ENCODE peak calls at places on chromosomes 5 and 9, in ten cellular contexts. L is transverse colon, E is H1, Q is GM23338, U is upper lobe of left lung, O is HCT116, W is Panc1, V is spleen, H is stomach, R is suprapubic skin. K is an unnamed sample.

GRCh38 chr5:94745786-94746730 is 127.6 kb downstream of the SLF1 start:
- DNase-seq in W (no peak), V (no peak), E (no peak), Q (no peak), H (no peak), O (no peak), R (no peak), U (no peak), L (no peak), K (no peak)

GRCh38 chr5:39424751-39425524 is at the start of gene DAB2:
- DNase-seq in W (no peak), L (peak), O (peak), R (peak), V (peak), U (peak), H (peak), Q (peak), E (peak), K (peak)

GRCh38 chr9:131732636-131733340 is 7.1 kb downstream of the RAPGEF1 start:
- DNase-seq in H (no peak), O (no peak), V (no peak), Q (peak), W (no peak), L (no peak), E (no peak), R (no peak), U (no peak), K (no peak)

GRCh38 chr5:154298060-154298459 is 107.5 kb downstream of the GALNT10 start:
- DNase-seq in W (no peak), E (no peak), Q (no peak), L (no peak), H (no peak), U (no peak), O (no peak), R (no peak), V (no peak), K (no peak)

GRCh38 chr5:178304761-178305645 is 72.4 kb upstream of the PHYKPL start:
- DNase-seq in R (peak), L (no peak), E (no peak), H (no peak), W (no peak), O (no peak), U (no peak), Q (no peak), V (peak), K (peak)

GRCh38 chr9:31470051-31470450 is 914.4 kb upstream of the ACO1 start:
- DNase-seq in O (no peak), E (no peak), V (no peak), L (no peak), R (no peak), H (no peak), U (no peak), W (no peak), Q (peak), K (no peak)

GRCh38 chr5:62376064-62376463 is 27.6 kb downstream of the DIMT1 start:
- DNase-seq in U (no peak), W (peak), V (no peak), R (no peak), L (no peak), Q (no peak), E (no peak), H (no peak), O (peak), K (no peak)

GRCh38 chr5:51476456-51476855 is 93.2 kb downstream of the ISL1 start:
- DNase-seq in U (no peak), R (no peak), Q (no peak), W (no peak), L (no peak), V (no peak), H (no peak), E (no peak), O (no peak), K (no peak)

GRCh38 chr5:165525268-165525667 is 2019.8 kb downstream of the MAT2B start:
- DNase-seq in V (no peak), Q (no peak), R (no peak), L (no peak), E (no peak), U (no peak), O (no peak), W (no peak), H (no peak), K (no peak)

GRCh38 chr5:80960531-80961375 is 590 bp downstream of the RASGRF2 start:
- DNase-seq in U (peak), O (no peak), E (peak), H (no peak), Q (peak), V (peak), W (no peak), L (peak), R (no peak), K (no peak)

GRCh38 chr9:134364391-134365114 is 38.3 kb downstream of the RXRA start:
- DNase-seq in W (no peak), E (no peak), O (no peak), V (no peak), R (no peak), L (no peak), H (no peak), Q (no peak), U (no peak), K (no peak)

GRCh38 chr5:68071731-68072130 is 143.8 kb upstream of the PIK3R1 start:
- DNase-seq in V (no peak), H (no peak), E (no peak), Q (no peak), L (no peak), W (no peak), U (no peak), R (no peak), O (no peak), K (no peak)

GRCh38 chr5:64165500-64166200 is at the start of gene RNF180:
- DNase-seq in U (peak), R (peak), W (no peak), E (peak), H (peak), Q (peak), O (no peak), V (peak), L (peak), K (peak)

GRCh38 chr9:89154651-89155336 is 23.8 kb downstream of the SHC3 start:
- DNase-seq in H (no peak), E (no peak), V (no peak), L (no peak), R (no peak), W (no peak), U (no peak), O (peak), Q (no peak), K (no peak)

GRCh38 chr5:81749562-81750307 is 1.2 kb downstream of the SSBP2 start:
- DNase-seq in U (peak), H (peak), R (peak), W (no peak), Q (peak), O (no peak), L (peak), E (peak), V (peak), K (peak)

GRCh38 chr5:168609806-168610482 is 30.8 kb upstream of the PANK3 start:
- DNase-seq in W (no peak), H (no peak), L (no peak), R (no peak), V (no peak), O (no peak), Q (no peak), U (no peak), E (no peak), K (no peak)

GRCh38 chr5:153511632-153512031 is 21.2 kb downstream of the GRIA1 start:
- DNase-seq in V (no peak), R (no peak), W (no peak), E (no peak), H (no peak), O (no peak), Q (no peak), L (no peak), U (no peak), K (no peak)

GRCh38 chr5:156475831-156476551 is 149.0 kb downstream of the SGCD start:
- DNase-seq in R (peak), L (peak), U (no peak), E (no peak), V (no peak), Q (peak), W (no peak), H (no peak), O (no peak), K (no peak)

GRCh38 chr9:29176786-29177185 is 1603.5 kb upstream of the C9orf72 start:
- DNase-seq in H (no peak), E (no peak), O (no peak), U (no peak), L (no peak), R (no peak), Q (no peak), V (no peak), W (no peak), K (no peak)

GRCh38 chr9:113886471-113886870 is 10.4 kb downstream of the ZNF618 start:
- DNase-seq in Q (peak), L (no peak), E (no peak), H (no peak), V (no peak), U (no peak), R (no peak), O (no peak), W (no peak), K (no peak)

GRCh38 chr9:99054581-99054980 is 50.3 kb upstream of the TGFBR1 start:
- DNase-seq in V (no peak), L (no peak), W (no peak), H (no peak), Q (no peak), U (no peak), E (no peak), O (no peak), R (no peak), K (no peak)

GRCh38 chr9:6921335-6921734 is 163.6 kb downstream of the KDM4C start:
- DNase-seq in L (no peak), H (no peak), E (no peak), Q (no peak), V (no peak), U (no peak), W (no peak), O (no peak), R (no peak), K (no peak)

GRCh38 chr5:73816656-73817420 is 190.8 kb downstream of the ARHGEF28 start:
- DNase-seq in O (no peak), V (no peak), E (no peak), H (no peak), W (no peak), Q (no peak), U (no peak), L (no peak), R (no peak), K (no peak)

GRCh38 chr5:79305706-79306105 is 69.8 kb downstream of the JMY start:
- DNase-seq in O (no peak), E (no peak), H (no peak), W (no peak), V (no peak), U (no peak), R (no peak), Q (no peak), L (no peak), K (no peak)

GRCh38 chr5:1375871-1376850 is 31.3 kb upstream of the CLPTM1L start:
- DNase-seq in E (no peak), W (no peak), L (no peak), O (no peak), Q (no peak), V (peak), R (peak), H (no peak), U (no peak), K (no peak)

GRCh38 chr5:121937762-121938161 is 24.0 kb upstream of the SRFBP1 start:
- DNase-seq in L (no peak), U (no peak), H (no peak), R (no peak), V (no peak), O (no peak), E (no peak), Q (no peak), W (no peak), K (no peak)

GRCh38 chr9:30039712-30040111 is 2344.7 kb upstream of the ACO1 start:
- DNase-seq in U (no peak), L (no peak), Q (peak), W (no peak), O (no peak), R (no peak), E (no peak), V (no peak), H (no peak), K (no peak)

GRCh38 chr5:93532370-93532769 is 48.6 kb downstream of the NR2F1-AS1 start:
- DNase-seq in L (peak), U (no peak), W (peak), E (no peak), H (peak), R (peak), V (no peak), Q (peak), O (no peak), K (peak)

GRCh38 chr5:1508679-1509290 is 15.0 kb downstream of the LPCAT1 start:
- DNase-seq in Q (no peak), H (no peak), U (peak), E (no peak), R (peak), V (peak), O (no peak), L (peak), W (no peak), K (no peak)

GRCh38 chr9:94772654-94773303 is 46.3 kb downstream of the AOPEP start:
- DNase-seq in H (no peak), R (no peak), V (no peak), Q (no peak), E (no peak), L (no peak), U (no peak), O (no peak), W (no peak), K (no peak)

GRCh38 chr5:150636391-150637244 is 3.8 kb upstream of the SYNPO start:
- DNase-seq in Q (no peak), H (peak), E (no peak), V (no peak), U (no peak), R (no peak), L (peak), O (no peak), W (no peak), K (peak)

GRCh38 chr9:116144038-116144437 is 9.6 kb upstream of the PAPPA start:
- DNase-seq in U (no peak), R (no peak), E (no peak), V (no peak), Q (no peak), O (no peak), W (no peak), L (no peak), H (no peak), K (no peak)

GRCh38 chr5:137624786-137625349 is 111.0 kb downstream of the KLHL3 start:
- DNase-seq in V (no peak), O (no peak), L (no peak), W (no peak), R (no peak), U (no peak), E (no peak), H (no peak), Q (no peak), K (peak)

GRCh38 chr9:108742191-108742590 is 113.6 kb downstream of the ACTL7B start:
- DNase-seq in U (no peak), V (no peak), O (no peak), H (no peak), Q (no peak), E (no peak), W (no peak), R (no peak), L (no peak), K (no peak)

GRCh38 chr5:142748568-142749249 is 21.5 kb upstream of the ARHGAP26 start:
- DNase-seq in E (peak), U (no peak), O (no peak), L (peak), Q (peak), V (peak), W (peak), H (peak), R (no peak), K (peak)

GRCh38 chr9:121393318-121393717 is 23.3 kb upstream of the STOM start:
- DNase-seq in U (no peak), L (no peak), H (no peak), Q (no peak), E (no peak), R (no peak), W (no peak), O (no peak), V (no peak), K (no peak)

DNA sequence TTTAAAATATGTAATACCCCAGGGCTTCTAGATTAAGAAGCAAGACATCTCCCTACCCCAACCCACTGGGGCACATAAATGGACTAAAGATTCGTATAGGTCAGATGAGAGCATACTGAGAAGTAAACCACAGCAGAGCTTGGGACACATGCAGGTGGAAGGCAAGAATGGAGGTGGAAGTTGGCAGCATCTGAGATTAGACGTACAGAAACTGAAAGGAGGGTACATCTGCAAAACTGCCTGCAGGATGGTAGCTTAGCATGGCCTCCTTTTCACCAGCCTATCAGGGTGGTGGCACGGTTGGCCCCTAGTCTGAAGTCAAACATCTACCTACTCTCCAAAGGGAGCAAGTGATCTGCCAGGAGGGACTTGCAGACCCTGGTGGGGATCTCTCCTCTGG is 181.8 kb downstream of the TSSK1B start:
- DNase-seq in U (no peak), H (no peak), Q (no peak), L (peak), E (no peak), W (no peak), O (no peak), R (no peak), V (no peak), K (no peak)
- H3K4me3 ChIP-seq in U (no peak), H (no peak), Q (no peak), L (no peak), E (no peak), W (no peak), O (no peak), R (no peak), V (no peak), K (no peak)

DNA sequence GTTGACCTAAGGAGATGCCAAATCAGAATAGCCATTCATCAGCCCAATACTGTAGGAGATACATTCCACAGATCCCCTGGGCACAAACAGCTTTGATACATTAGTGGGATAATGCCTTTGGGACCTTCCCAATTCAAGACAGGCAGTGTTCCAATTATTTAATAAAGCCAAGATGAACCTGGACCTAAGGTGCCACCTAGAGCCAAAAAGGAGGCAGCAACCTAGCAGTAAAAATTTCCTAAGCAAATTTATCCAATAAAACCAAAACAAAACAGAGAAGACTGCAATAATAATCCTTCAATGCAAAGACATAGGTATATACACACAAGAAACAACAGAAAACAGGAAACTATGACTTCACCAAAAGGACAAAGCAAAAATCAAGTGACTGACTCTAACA is 253.0 kb downstream of the HINT1 start:
- DNase-seq in Q (peak), O (peak), W (no peak), H (no peak), R (no peak), L (no peak), V (no peak), U (no peak), E (no peak), K (no peak)
- TF ChIP-seq CTCF in Q (peak), O (peak), W (peak), H (no peak), R (no peak), L (no peak), V (no peak), U (no peak), E (no peak), K (no peak)

GRCh38 chr5:43514471-43514815 is 505 bp downstream of the C5orf34 start:
- DNase-seq in W (no peak), H (no peak), E (no peak), R (no peak), Q (peak), U (no peak), L (no peak), V (no peak), O (no peak), K (no peak)

GRCh38 chr5:43515678-43516048 is 715 bp upstream of the C5orf34 start:
- DNase-seq in R (no peak), E (no peak), H (no peak), W (no peak), L (no peak), V (no peak), U (no peak), O (no peak), Q (no peak), K (no peak)

GRCh38 chr5:43520615-43521014 is 5.7 kb upstream of the C5orf34 start:
- DNase-seq in U (no peak), Q (no peak), O (no peak), L (no peak), R (no peak), W (no peak), H (no peak), E (no peak), V (no peak), K (no peak)

DNA sequence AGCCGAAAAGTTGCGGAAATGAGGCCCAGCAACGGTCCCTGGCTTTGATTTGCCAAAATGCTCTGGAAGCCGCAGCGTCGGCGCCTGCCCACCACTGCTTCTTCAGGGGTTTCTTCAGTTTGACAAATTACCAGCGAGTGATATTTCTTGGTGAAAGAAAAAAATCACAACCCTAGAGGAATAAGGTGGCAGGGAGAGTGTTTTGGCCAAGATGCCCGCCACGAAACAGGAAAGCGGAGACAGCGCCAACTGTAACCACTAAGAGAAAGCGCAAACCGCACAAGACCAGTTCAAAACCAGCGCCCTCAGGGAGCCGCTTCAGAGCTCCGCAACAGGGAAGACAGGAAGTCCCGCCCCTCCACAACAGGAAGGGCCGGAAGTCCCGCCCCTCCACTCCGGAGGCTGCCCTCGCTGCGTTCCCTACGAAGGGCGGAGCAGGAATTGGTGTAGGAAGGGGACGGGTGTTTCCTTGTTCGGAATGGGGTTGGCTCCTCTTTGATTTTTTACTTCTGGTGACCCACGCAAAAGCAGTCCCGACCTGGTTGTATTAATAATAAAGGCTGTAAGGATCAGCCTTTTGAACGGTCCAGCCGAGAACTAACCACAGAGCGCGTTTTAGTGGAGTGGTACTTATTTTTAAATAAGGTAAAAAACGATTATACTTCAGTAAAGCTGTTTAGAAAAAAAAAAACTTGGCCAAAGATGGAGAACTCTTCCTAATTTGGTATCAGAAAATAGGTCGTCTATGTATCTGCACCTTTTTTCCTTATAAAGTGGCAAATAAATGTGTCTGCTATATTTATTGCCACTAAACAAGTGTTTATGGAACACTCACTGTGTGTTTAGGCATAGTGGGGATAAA is at the start of gene C5orf34:
- DNase-seq in R (peak), V (peak), H (peak), O (peak), Q (peak), W (peak), U (peak), E (peak), L (peak), K (peak)
- TF ChIP-seq POLR2AphosphoS5 in R (peak), V (peak), H (peak), O (peak), Q (peak), W (peak), U (peak), E (peak), L (peak), K (peak)

GRCh38 chr5:6490246-6490645 is 41.6 kb downstream of the UBE2QL1 start:
- DNase-seq in E (no peak), R (no peak), O (no peak), H (no peak), Q (no peak), V (no peak), W (no peak), L (no peak), U (no peak), K (no peak)

GRCh38 chr5:6490693-6491092 is 42.0 kb downstream of the UBE2QL1 start:
- DNase-seq in U (no peak), W (no peak), E (no peak), V (no peak), Q (no peak), L (no peak), O (no peak), R (no peak), H (peak), K (no peak)

GRCh38 chr5:6491548-6492290 is 43.1 kb downstream of the UBE2QL1 start:
- DNase-seq in E (no peak), R (no peak), H (no peak), V (no peak), L (no peak), O (no peak), W (no peak), Q (no peak), U (peak), K (no peak)

GRCh38 chr5:6488021-6488420 is 39.4 kb downstream of the UBE2QL1 start:
- DNase-seq in E (no peak), O (no peak), W (no peak), V (no peak), Q (no peak), U (no peak), R (no peak), L (no peak), H (no peak), K (no peak)

DNA sequence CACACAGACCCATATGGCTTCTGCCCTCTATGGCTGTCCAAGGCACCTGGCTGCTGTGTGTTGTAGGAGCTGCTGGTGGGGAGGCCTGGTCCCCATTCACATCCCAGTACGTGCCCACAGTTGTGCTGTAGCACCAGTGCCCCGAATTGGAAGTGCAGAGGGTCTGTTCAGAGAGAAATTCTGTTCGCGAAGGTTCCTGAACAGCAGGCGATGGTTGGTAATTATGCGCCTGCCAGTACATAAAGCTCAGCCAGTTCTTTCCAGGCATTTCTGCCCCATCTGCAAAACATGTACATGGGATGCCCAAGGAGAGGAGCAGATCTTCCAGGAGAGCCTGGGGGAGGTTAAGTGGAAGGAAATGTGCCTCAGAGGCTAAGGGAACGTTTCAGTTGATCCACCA is 41.1 kb downstream of the UBE2QL1 start:
- DNase-seq in W (no peak), V (no peak), H (no peak), R (no peak), L (no peak), Q (no peak), E (no peak), O (no peak), U (no peak), K (no peak)
- H3K4me3 ChIP-seq in W (no peak), V (no peak), H (no peak), R (no peak), L (no peak), Q (no peak), E (no peak), O (no peak), U (no peak), K (no peak)